ENCODE peak calls at places on chromosomes 11 and 22, in five cellular contexts. S is fibroblast of lung, K is MM.1S, B is mammary epithelial cell, W is endodermal cell. E is an unnamed sample. For H3K27me3 and H3K4me1, the result is how much of the 10 kb centered on the place peaks cover.

GRCh38 chr11:117606211-117606610 is 190.8 kb downstream of the DSCAML1 start:
- DNase-seq in B (no peak), K (peak), S (no peak), W (no peak), E (no peak)

GRCh38 chr11:126090452-126090851 is 27.8 kb upstream of the CDON start:
- DNase-seq in K (no peak), W (no peak), B (no peak), S (no peak), E (no peak)

GRCh38 chr11:13260963-13261599 is 16.5 kb upstream of the BMAL1 start:
- DNase-seq in B (peak), W (no peak), K (no peak), S (peak), E (no peak)

GRCh38 chr22:21917206-21917958 is 35.3 kb downstream of the PPM1F start:
- DNase-seq in S (peak), W (no peak), B (no peak), K (no peak), E (peak)

GRCh38 chr11:63920870-63921417 is 4.0 kb upstream of the RCOR2 start:
- DNase-seq in B (no peak), W (peak), K (peak), S (no peak), E (peak)

GRCh38 chr22:42180349-42180842 is 49.8 kb upstream of the CYP2D6 start:
- DNase-seq in K (no peak), B (no peak), S (peak), W (peak), E (no peak)

GRCh38 chr11:64870893-64871849 is 7.2 kb downstream of the EHD1 start:
- DNase-seq in W (no peak), B (no peak), S (no peak), K (no peak), E (no peak)

GRCh38 chr11:118358071-118358470 is 1.3 kb upstream of the UBE4A start:
- DNase-seq in W (no peak), S (no peak), K (no peak), B (no peak), E (peak)

GRCh38 chr11:75644370-75644769 is 24.5 kb downstream of the MAP6 start:
- DNase-seq in W (no peak), S (no peak), B (no peak), K (no peak), E (no peak)

GRCh38 chr11:124285610-124286344 is 28.0 kb downstream of the OR8D1 start:
- DNase-seq in S (peak), B (peak), W (no peak), K (no peak), E (peak)

GRCh38 chr11:25901415-25901814 is 430.5 kb upstream of the ANO3 start:
- DNase-seq in W (no peak), K (no peak), S (no peak), B (no peak), E (no peak)

GRCh38 chr11:72223615-72224586 is 666 bp upstream of the INPPL1 start:
- DNase-seq in K (peak), W (peak), B (no peak), S (peak), E (peak)

GRCh38 chr11:534592-535518 is 521 bp downstream of the HRAS start:
- DNase-seq in S (peak), B (peak), W (peak), K (peak), E (peak)

GRCh38 chr11:130178441-130178971 is 18.9 kb downstream of the ST14 start:
- DNase-seq in W (no peak), K (peak), S (no peak), B (peak), E (no peak)

GRCh38 chr22:20629401-20629800 is 122.0 kb downstream of the MED15 start:
- DNase-seq in B (no peak), W (no peak), K (no peak), S (no peak), E (no peak)

GRCh38 chr11:91625495-91625894 is 599.1 kb upstream of the FAT3 start:
- DNase-seq in S (no peak), K (peak), W (no peak), B (no peak), E (no peak)

GRCh38 chr11:34972892-34973291 is 56.5 kb downstream of the PDHX start:
- DNase-seq in S (peak), B (no peak), K (no peak), W (no peak), E (peak)

GRCh38 chr11:60633645-60634044 is 65.8 kb upstream of the MS4A8 start:
- DNase-seq in W (no peak), S (no peak), B (no peak), K (peak), E (no peak)

GRCh38 chr22:47014636-47014930 is 252.1 kb downstream of the TBC1D22A start:
- DNase-seq in K (no peak), B (no peak), W (no peak), S (no peak), E (no peak)

GRCh38 chr22:43388420-43388851 is 23.4 kb upstream of the MPPED1 start:
- DNase-seq in W (peak), S (peak), K (peak), B (peak), E (peak)

GRCh38 chr11:121291896-121292502 is 572 bp upstream of the SC5D start:
- DNase-seq in K (no peak), S (peak), W (no peak), B (no peak), E (peak)

GRCh38 chr11:32705309-32706033 is 89.0 kb downstream of the CCDC73 start:
- DNase-seq in S (no peak), K (no peak), W (no peak), B (no peak), E (no peak)
- H3K27me3 ChIP-seq in S (under half), K (under half), W (under half), B (under half), E (under half)

DNA sequence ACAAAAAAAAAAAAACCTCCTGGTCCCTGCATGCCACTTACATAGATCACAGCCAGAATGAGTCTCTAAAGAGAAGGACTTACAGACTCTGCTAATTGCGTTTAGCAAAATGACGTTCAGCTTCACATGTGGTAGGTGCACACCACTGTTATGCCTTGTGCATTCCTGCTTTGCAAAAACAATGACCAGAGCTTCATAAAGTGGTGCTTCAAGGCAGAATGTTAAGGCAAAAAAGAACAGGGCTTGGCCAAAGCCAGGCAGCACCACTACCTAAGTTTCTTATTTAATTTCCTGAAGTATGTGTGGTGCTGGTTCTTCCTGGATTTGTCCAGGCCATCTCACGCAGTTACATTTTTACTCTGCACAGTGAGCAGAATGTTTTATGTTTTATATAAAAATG is 85.2 kb downstream of the GALNT18 start:
- DNase-seq in B (no peak), S (no peak), W (no peak), K (no peak), E (no peak)
- H3K4me1 ChIP-seq in B (under half), S (under half), W (under half), K (under half), E (under half)

DNA sequence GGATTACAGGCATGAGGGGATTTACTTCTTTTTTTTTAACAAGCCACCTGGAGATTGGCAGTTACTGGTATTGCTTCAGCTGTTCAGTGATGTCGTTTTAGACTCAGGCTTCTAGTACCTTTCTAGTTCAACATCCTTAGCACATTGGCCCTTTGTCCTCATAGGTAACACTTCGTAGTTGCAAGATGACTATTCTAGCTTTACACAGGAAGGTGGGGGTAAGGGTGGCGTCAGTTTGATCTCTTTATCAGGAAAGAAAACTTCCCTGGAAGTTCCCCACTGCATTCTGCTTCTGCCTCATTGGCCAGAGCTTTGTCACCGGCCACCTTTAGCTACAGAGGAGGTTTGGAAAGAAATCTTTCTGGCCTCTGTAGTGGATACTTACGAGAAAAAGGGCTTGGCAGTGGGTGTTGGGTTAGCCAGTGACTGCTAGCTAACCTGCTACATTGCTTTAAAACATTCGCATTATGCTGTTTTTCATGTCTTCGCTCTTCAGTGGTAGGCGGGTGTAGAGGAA is 40.7 kb downstream of the SFI1 start:
- DNase-seq in K (no peak), B (no peak), S (no peak), W (no peak), E (no peak)
- H3K9ac ChIP-seq in K (no peak), B (no peak), S (no peak), W (no peak), E (no peak)

GRCh38 chr22:33117821-33118220 is 59.6 kb upstream of the SYN3 start:
- DNase-seq in B (no peak), W (no peak), K (no peak), S (no peak), E (no peak)
- H3K27me3 ChIP-seq in B (under half), W (under half), K (under half), S (under half), E (under half)

GRCh38 chr11:27698872-27699241 is 1.4 kb downstream of the BDNF start:
- DNase-seq in S (peak), W (peak), K (peak), B (peak), E (peak)
- H3K4me1 ChIP-seq in S (under half), W (under half), K (under half), B (under half), E (under half)

DNA sequence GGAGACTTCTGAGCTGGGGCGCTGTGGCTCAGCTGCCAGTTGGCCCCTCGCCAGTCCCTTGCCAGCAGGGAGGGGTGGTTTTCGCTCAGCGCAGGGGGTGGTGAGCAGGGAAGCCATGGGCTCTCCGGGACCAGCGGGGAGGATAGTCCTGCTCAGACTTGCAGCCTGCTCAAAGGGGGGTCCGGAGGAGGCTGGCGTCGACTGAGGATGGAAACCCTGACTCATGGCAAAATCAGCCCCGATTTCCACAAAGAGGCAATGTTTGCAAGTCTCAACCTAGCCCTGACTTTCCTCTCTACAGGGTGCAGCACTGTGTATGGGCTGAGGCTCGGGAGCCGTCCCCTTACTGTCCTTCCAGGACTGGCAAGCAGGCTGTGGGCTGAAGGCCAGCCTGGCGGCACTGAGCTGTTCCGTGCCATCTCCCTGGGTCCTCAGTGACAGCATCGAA is 35.1 kb downstream of the FBLN1 start:
- DNase-seq in B (peak), K (no peak), S (peak), W (no peak), E (peak)
- H3K9ac ChIP-seq in B (peak), K (no peak), S (no peak), W (no peak), E (peak)

GRCh38 chr11:22338465-22338810 is 257 bp downstream of the SLC17A6 start:
- DNase-seq in B (no peak), K (no peak), W (peak), S (no peak), E (no peak)
- H3K27me3 ChIP-seq in B (under half), K (under half), W (half or more), S (under half), E (half or more)

GRCh38 chr22:40506762-40507161 is 129.8 kb downstream of the MRTFA start:
- DNase-seq in S (no peak), K (no peak), B (no peak), W (no peak), E (no peak)

GRCh38 chr22:40507491-40507890 is 129.0 kb downstream of the MRTFA start:
- DNase-seq in W (no peak), S (no peak), B (no peak), K (no peak), E (no peak)

GRCh38 chr22:40510965-40511364 is 125.6 kb downstream of the MRTFA start:
- DNase-seq in S (no peak), K (no peak), W (no peak), B (no peak), E (no peak)

GRCh38 chr22:40511604-40512003 is 124.9 kb downstream of the MRTFA start:
- DNase-seq in K (no peak), W (no peak), S (no peak), B (no peak), E (peak)

GRCh38 chr22:40509401-40510134 is 127.0 kb downstream of the MRTFA start:
- DNase-seq in K (no peak), W (no peak), S (peak), B (peak), E (peak)
- H3K4me1 ChIP-seq in K (under half), W (under half), S (under half), B (half or more), E (half or more)

E was measured in adipocyte.